ENCODE peak calls at places on chromosomes 2 and 18, in ten cellular contexts. X is lower lobe of right lung; R is SW480; F is activated CD8-positive, alpha-beta memory T cell treated with anti-CD3 and anti-CD28 coated beads for 48 hours; P is thyroid gland; E is neural crest cell; L is lung; A is RPMI8226; I is kidney tubule cell; T is iris pigment epithelial cell. Q is an unnamed sample.

GRCh38 chr2:120747281-120747680 is 11.6 kb downstream of the GLI2 start:
- DNase-seq in X (no peak), R (no peak), F (no peak), P (no peak), E (no peak), L (peak), A (no peak), I (no peak), T (no peak), Q (no peak)

GRCh38 chr18:75393721-75394120 is 33.8 kb downstream of the SMIM21 start:
- DNase-seq in X (no peak), R (no peak), F (no peak), P (no peak), E (no peak), L (no peak), A (no peak), I (no peak), T (no peak), Q (no peak)

GRCh38 chr18:68391801-68392200 is 323.1 kb downstream of the TMX3 start:
- DNase-seq in X (no peak), R (no peak), F (no peak), P (no peak), E (no peak), L (no peak), A (no peak), I (no peak), T (no peak), Q (no peak)

GRCh38 chr2:96260404-96261260 is 5.2 kb downstream of the TMEM127 start:
- DNase-seq in X (peak), R (peak), F (no peak), P (peak), E (no peak), L (peak), A (peak), I (peak), T (peak), Q (peak)

GRCh38 chr2:240999001-240999791 is 778 bp downstream of the SNED1 start:
- DNase-seq in X (peak), R (no peak), F (no peak), P (peak), E (no peak), L (peak), A (no peak), I (no peak), T (peak), Q (no peak)

GRCh38 chr2:110770696-110771425 is 38.5 kb downstream of the ACOXL start:
- DNase-seq in X (no peak), R (no peak), F (no peak), P (peak), E (no peak), L (no peak), A (peak), I (peak), T (peak), Q (no peak)

GRCh38 chr2:98875081-98875728 is 60.8 kb downstream of the CRACDL start:
- DNase-seq in X (no peak), R (no peak), F (no peak), P (no peak), E (no peak), L (peak), A (no peak), I (no peak), T (no peak), Q (peak)

GRCh38 chr2:138818479-138818878 is 38.3 kb upstream of the NXPH2 start:
- DNase-seq in X (no peak), R (no peak), F (no peak), P (no peak), E (no peak), L (no peak), A (no peak), I (no peak), T (no peak), Q (no peak)

GRCh38 chr2:44237221-44237620 is 38.1 kb upstream of the SLC3A1 start:
- DNase-seq in X (no peak), R (no peak), F (no peak), P (no peak), E (no peak), L (no peak), A (peak), I (no peak), T (no peak), Q (no peak)

GRCh38 chr18:36083729-36084128 is 16.4 kb upstream of the RPRD1A start:
- DNase-seq in X (no peak), R (no peak), F (no peak), P (no peak), E (no peak), L (no peak), A (peak), I (no peak), T (no peak), Q (no peak)

GRCh38 chr2:237901932-237902846 is 42.8 kb downstream of the RAMP1 start:
- DNase-seq in X (peak), R (no peak), F (no peak), P (no peak), E (no peak), L (no peak), A (no peak), I (peak), T (no peak), Q (no peak)

GRCh38 chr2:231545105-231545902 is 15.1 kb upstream of the NMUR1 start:
- DNase-seq in X (peak), R (peak), F (peak), P (no peak), E (no peak), L (peak), A (peak), I (peak), T (peak), Q (peak)

Q was measured in head of caudate nucleus.